ENCODE peak calls at places on chromosomes 2 and 18, in six cellular contexts. One of them, this sample, is unnamed.

GRCh38 chr2:169066817-169067356 is 2.5 kb upstream of the DHRS9 start:
- DNase-seq in breast epithelium: no peak
- DNase-seq in right lobe of liver: no peak
- DNase-seq in body of pancreas: no peak
- DNase-seq in H54: no peak
- DNase-seq in stomach: no peak
- DNase-seq in this sample: no peak

GRCh38 chr2:99140056-99140859 is 1.2 kb upstream of the C2orf15 start:
- DNase-seq in breast epithelium: no peak
- DNase-seq in right lobe of liver: no peak
- DNase-seq in body of pancreas: no peak
- DNase-seq in H54: no peak
- DNase-seq in stomach: no peak
- DNase-seq in this sample: no peak

GRCh38 chr2:29114841-29115609 is at the start of gene CLIP4:
- DNase-seq in breast epithelium: no peak
- DNase-seq in right lobe of liver: peak
- DNase-seq in body of pancreas: peak
- DNase-seq in H54: peak
- DNase-seq in stomach: peak
- DNase-seq in this sample: peak

GRCh38 chr2:183347969-183348368 is 223.7 kb downstream of the NUP35 start:
- DNase-seq in breast epithelium: no peak
- DNase-seq in right lobe of liver: no peak
- DNase-seq in body of pancreas: no peak
- DNase-seq in H54: no peak
- DNase-seq in stomach: no peak
- DNase-seq in this sample: no peak

GRCh38 chr2:133918141-133918540 is 335.7 kb upstream of the MGAT5 start:
- DNase-seq in breast epithelium: no peak
- DNase-seq in right lobe of liver: no peak
- DNase-seq in body of pancreas: no peak
- DNase-seq in H54: no peak
- DNase-seq in stomach: no peak
- DNase-seq in this sample: no peak

GRCh38 chr18:340044-340443 is 72.2 kb upstream of the THOC1 start:
- DNase-seq in breast epithelium: no peak
- DNase-seq in right lobe of liver: no peak
- DNase-seq in body of pancreas: no peak
- DNase-seq in H54: no peak
- DNase-seq in stomach: no peak
- DNase-seq in this sample: no peak

GRCh38 chr18:34977787-34978532 is 63.3 kb upstream of the MAPRE2 start:
- DNase-seq in breast epithelium: no peak
- DNase-seq in right lobe of liver: peak
- DNase-seq in body of pancreas: peak
- DNase-seq in H54: no peak
- DNase-seq in stomach: peak
- DNase-seq in this sample: peak

GRCh38 chr2:171864357-171864985 is 29.6 kb downstream of the SLC25A12 start:
- DNase-seq in breast epithelium: no peak
- DNase-seq in right lobe of liver: no peak
- DNase-seq in body of pancreas: no peak
- DNase-seq in H54: no peak
- DNase-seq in stomach: no peak
- DNase-seq in this sample: no peak

GRCh38 chr2:223930002-223930976 is 14.8 kb downstream of the WDFY1 start:
- DNase-seq in breast epithelium: peak
- DNase-seq in right lobe of liver: peak
- DNase-seq in body of pancreas: peak
- DNase-seq in H54: no peak
- DNase-seq in stomach: peak
- DNase-seq in this sample: no peak

GRCh38 chr2:238158807-238159539 is at the start of gene ERFE:
- DNase-seq in breast epithelium: no peak
- DNase-seq in right lobe of liver: peak
- DNase-seq in body of pancreas: peak
- DNase-seq in H54: no peak
- DNase-seq in stomach: no peak
- DNase-seq in this sample: no peak

GRCh38 chr18:36130039-36130831 is 536 bp downstream of the ELP2 start:
- DNase-seq in breast epithelium: no peak
- DNase-seq in right lobe of liver: no peak
- DNase-seq in body of pancreas: no peak
- DNase-seq in H54: no peak
- DNase-seq in stomach: no peak
- DNase-seq in this sample: no peak

GRCh38 chr2:30491225-30491624 is 44.2 kb downstream of the LCLAT1 start:
- DNase-seq in breast epithelium: no peak
- DNase-seq in right lobe of liver: no peak
- DNase-seq in body of pancreas: no peak
- DNase-seq in H54: no peak
- DNase-seq in stomach: no peak
- DNase-seq in this sample: no peak

GRCh38 chr2:122032264-122032645 is 276.8 kb downstream of the TSN start:
- DNase-seq in breast epithelium: no peak
- DNase-seq in right lobe of liver: no peak
- DNase-seq in body of pancreas: no peak
- DNase-seq in H54: no peak
- DNase-seq in stomach: no peak
- DNase-seq in this sample: no peak

GRCh38 chr2:217407466-217407865 is 547.6 kb upstream of the TNP1 start:
- DNase-seq in breast epithelium: no peak
- DNase-seq in right lobe of liver: no peak
- DNase-seq in body of pancreas: no peak
- DNase-seq in H54: no peak
- DNase-seq in stomach: no peak
- DNase-seq in this sample: no peak

GRCh38 chr2:121648611-121649401 is 456 bp downstream of the CLASP1 start:
- DNase-seq in breast epithelium: peak
- DNase-seq in right lobe of liver: peak
- DNase-seq in body of pancreas: peak
- DNase-seq in H54: peak
- DNase-seq in stomach: peak
- DNase-seq in this sample: no peak

GRCh38 chr18:68763082-68763481 is 34.8 kb upstream of the CCDC102B start:
- DNase-seq in breast epithelium: no peak
- DNase-seq in right lobe of liver: no peak
- DNase-seq in body of pancreas: no peak
- DNase-seq in H54: no peak
- DNase-seq in stomach: no peak
- DNase-seq in this sample: no peak

GRCh38 chr2:144505245-144505801 is 14.6 kb downstream of the ZEB2 start:
- DNase-seq in breast epithelium: no peak
- DNase-seq in right lobe of liver: no peak
- DNase-seq in body of pancreas: no peak
- DNase-seq in H54: no peak
- DNase-seq in stomach: no peak
- DNase-seq in this sample: no peak

GRCh38 chr2:215105607-215106354 is 32.6 kb downstream of the ABCA12 start:
- DNase-seq in breast epithelium: no peak
- DNase-seq in right lobe of liver: no peak
- DNase-seq in body of pancreas: no peak
- DNase-seq in H54: no peak
- DNase-seq in stomach: no peak
- DNase-seq in this sample: no peak

GRCh38 chr2:112915300-112916144 is 4.6 kb downstream of the IL37 start:
- DNase-seq in breast epithelium: no peak
- DNase-seq in right lobe of liver: no peak
- DNase-seq in body of pancreas: no peak
- DNase-seq in H54: no peak
- DNase-seq in stomach: no peak
- DNase-seq in this sample: no peak

GRCh38 chr18:37430346-37431076 is 135.1 kb downstream of the CELF4 start:
- DNase-seq in breast epithelium: no peak
- DNase-seq in right lobe of liver: no peak
- DNase-seq in body of pancreas: no peak
- DNase-seq in H54: no peak
- DNase-seq in stomach: no peak
- DNase-seq in this sample: no peak

GRCh38 chr18:29078272-29078671 is 901.3 kb upstream of the CDH2 start:
- DNase-seq in breast epithelium: no peak
- DNase-seq in right lobe of liver: no peak
- DNase-seq in body of pancreas: no peak
- DNase-seq in H54: no peak
- DNase-seq in stomach: no peak
- DNase-seq in this sample: no peak

GRCh38 chr2:214575030-214575949 is 164.4 kb downstream of the VWC2L start:
- DNase-seq in breast epithelium: no peak
- DNase-seq in right lobe of liver: no peak
- DNase-seq in body of pancreas: peak
- DNase-seq in H54: no peak
- DNase-seq in stomach: no peak
- DNase-seq in this sample: no peak

GRCh38 chr2:169478339-169478738 is 955 bp upstream of the BBS5 start:
- DNase-seq in breast epithelium: no peak
- DNase-seq in right lobe of liver: no peak
- DNase-seq in body of pancreas: no peak
- DNase-seq in H54: no peak
- DNase-seq in stomach: no peak
- DNase-seq in this sample: no peak

GRCh38 chr2:114727012-114727411 is 284.6 kb downstream of the DPP10 start:
- DNase-seq in breast epithelium: no peak
- DNase-seq in right lobe of liver: no peak
- DNase-seq in body of pancreas: no peak
- DNase-seq in H54: no peak
- DNase-seq in stomach: no peak
- DNase-seq in this sample: no peak

GRCh38 chr2:112989611-112990010 is 11.8 kb downstream of the IL36G start:
- DNase-seq in breast epithelium: no peak
- DNase-seq in right lobe of liver: no peak
- DNase-seq in body of pancreas: no peak
- DNase-seq in H54: no peak
- DNase-seq in stomach: no peak
- DNase-seq in this sample: no peak

GRCh38 chr2:985317-985898 is 34.8 kb downstream of the SNTG2 start:
- DNase-seq in breast epithelium: no peak
- DNase-seq in right lobe of liver: no peak
- DNase-seq in body of pancreas: no peak
- DNase-seq in H54: no peak
- DNase-seq in stomach: no peak
- DNase-seq in this sample: no peak

GRCh38 chr2:108324531-108325256 is 36.0 kb downstream of the SULT1C2 start:
- DNase-seq in breast epithelium: no peak
- DNase-seq in right lobe of liver: no peak
- DNase-seq in body of pancreas: no peak
- DNase-seq in H54: no peak
- DNase-seq in stomach: no peak
- DNase-seq in this sample: no peak

GRCh38 chr2:23944527-23944926 is 4.3 kb downstream of the UBXN2A start:
- DNase-seq in breast epithelium: no peak
- DNase-seq in right lobe of liver: peak
- DNase-seq in body of pancreas: peak
- DNase-seq in H54: no peak
- DNase-seq in stomach: no peak
- DNase-seq in this sample: no peak

GRCh38 chr18:9861157-9861556 is 24.6 kb upstream of the TXNDC2 start:
- DNase-seq in breast epithelium: no peak
- DNase-seq in right lobe of liver: no peak
- DNase-seq in body of pancreas: no peak
- DNase-seq in H54: no peak
- DNase-seq in stomach: no peak
- DNase-seq in this sample: no peak

GRCh38 chr18:77107218-77107815 is 25.3 kb downstream of the MBP start:
- DNase-seq in breast epithelium: no peak
- DNase-seq in right lobe of liver: no peak
- DNase-seq in body of pancreas: no peak
- DNase-seq in H54: no peak
- DNase-seq in stomach: no peak
- DNase-seq in this sample: no peak

GRCh38 chr18:77105680-77106079 is 26.9 kb downstream of the MBP start:
- DNase-seq in breast epithelium: no peak
- DNase-seq in right lobe of liver: no peak
- DNase-seq in body of pancreas: no peak
- DNase-seq in H54: no peak
- DNase-seq in stomach: no peak
- DNase-seq in this sample: no peak

GRCh38 chr18:77108001-77108692 is 24.4 kb downstream of the MBP start:
- DNase-seq in breast epithelium: no peak
- DNase-seq in right lobe of liver: no peak
- DNase-seq in body of pancreas: no peak
- DNase-seq in H54: peak
- DNase-seq in stomach: no peak
- DNase-seq in this sample: no peak

GRCh38 chr18:77105021-77105420 is 27.6 kb downstream of the MBP start:
- DNase-seq in breast epithelium: no peak
- DNase-seq in right lobe of liver: no peak
- DNase-seq in body of pancreas: no peak
- DNase-seq in H54: no peak
- DNase-seq in stomach: no peak
- DNase-seq in this sample: no peak

DNA sequence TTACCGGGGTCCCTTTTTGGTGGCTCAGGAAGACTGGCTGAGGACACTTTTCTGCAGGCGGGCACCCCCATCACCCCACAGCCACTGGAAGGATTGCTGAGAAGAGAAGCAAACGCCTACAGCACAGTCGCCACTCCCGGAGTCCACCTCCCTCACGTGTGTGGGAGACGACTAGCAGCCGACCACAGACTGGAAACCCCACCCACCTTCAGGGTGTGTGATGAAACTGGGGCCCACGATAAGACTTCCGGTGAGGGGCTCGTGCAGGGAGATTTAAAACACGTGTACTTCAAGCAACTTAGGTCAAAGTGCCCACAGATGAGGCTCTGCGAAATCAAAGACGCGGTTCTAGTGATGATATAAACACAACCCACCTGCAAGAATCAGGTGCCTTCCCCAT is 26.3 kb downstream of the MBP start:
- DNase-seq in breast epithelium: no peak
- DNase-seq in right lobe of liver: no peak
- DNase-seq in body of pancreas: no peak
- DNase-seq in H54: no peak
- DNase-seq in stomach: no peak
- DNase-seq in this sample: no peak
- TF ChIP-seq POLR2A in breast epithelium: no peak
- TF ChIP-seq POLR2A in right lobe of liver: no peak
- TF ChIP-seq POLR2A in body of pancreas: no peak
- TF ChIP-seq POLR2A in H54: no peak
- TF ChIP-seq POLR2A in stomach: no peak
- TF ChIP-seq POLR2A in this sample: no peak

GRCh38 chr2:101253013-101253712 is 477 bp downstream of the CNOT11 start:
- DNase-seq in breast epithelium: peak
- DNase-seq in right lobe of liver: peak
- DNase-seq in body of pancreas: peak
- DNase-seq in H54: peak
- DNase-seq in stomach: peak
- DNase-seq in this sample: peak
- TF ChIP-seq POLR2A in breast epithelium: no peak
- TF ChIP-seq POLR2A in right lobe of liver: no peak
- TF ChIP-seq POLR2A in body of pancreas: peak
- TF ChIP-seq POLR2A in H54: no peak
- TF ChIP-seq POLR2A in stomach: no peak
- TF ChIP-seq POLR2A in this sample: no peak

GRCh38 chr2:74457549-74458131 is 598 bp upstream of the WBP1 start:
- DNase-seq in breast epithelium: peak
- DNase-seq in right lobe of liver: peak
- DNase-seq in body of pancreas: peak
- DNase-seq in H54: no peak
- DNase-seq in stomach: peak
- DNase-seq in this sample: peak
- TF ChIP-seq POLR2A in breast epithelium: peak
- TF ChIP-seq POLR2A in right lobe of liver: peak
- TF ChIP-seq POLR2A in body of pancreas: no peak
- TF ChIP-seq POLR2A in H54: peak
- TF ChIP-seq POLR2A in stomach: no peak
- TF ChIP-seq POLR2A in this sample: peak

GRCh38 chr2:218659258-218659987 is at the start of the genes BCS1L and ZNF142:
- DNase-seq in breast epithelium: peak
- DNase-seq in right lobe of liver: peak
- DNase-seq in body of pancreas: peak
- DNase-seq in H54: peak
- DNase-seq in stomach: peak
- DNase-seq in this sample: peak
- TF ChIP-seq POLR2A in breast epithelium: no peak
- TF ChIP-seq POLR2A in right lobe of liver: peak
- TF ChIP-seq POLR2A in body of pancreas: peak
- TF ChIP-seq POLR2A in H54: peak
- TF ChIP-seq POLR2A in stomach: no peak
- TF ChIP-seq POLR2A in this sample: no peak